ENCODE peak calls at places on chromosomes 3 and 15, in seven cellular contexts. C is cardiac muscle cell, J is mucosa of descending colon, R is heart left ventricle, G is AG04450, P is OCI-LY7, U is lower lobe of right lung. Z is an unnamed sample.

GRCh38 chr3:115834068-115834467 is 210.8 kb downstream of the GAP43 start:
- DNase-seq in C (peak), J (no peak), R (no peak), G (peak), P (no peak), U (no peak), Z (no peak)

GRCh38 chr3:138398791-138399575 is 35.4 kb upstream of the ESYT3 start:
- DNase-seq in C (no peak), J (no peak), R (no peak), G (no peak), P (no peak), U (no peak), Z (no peak)

GRCh38 chr3:126406389-126407296 is 11.9 kb downstream of the CFAP100 start:
- DNase-seq in C (no peak), J (no peak), R (no peak), G (no peak), P (no peak), U (no peak), Z (no peak)

GRCh38 chr3:113649169-113649833 is 47.1 kb downstream of the USF3 start:
- DNase-seq in C (no peak), J (no peak), R (no peak), G (no peak), P (no peak), U (no peak), Z (no peak)

GRCh38 chr3:43913549-43913948 is 222.8 kb downstream of the ABHD5 start:
- DNase-seq in C (no peak), J (no peak), R (no peak), G (no peak), P (no peak), U (no peak), Z (no peak)

GRCh38 chr3:113844622-113845222 is 6.1 kb downstream of the GRAMD1C start:
- DNase-seq in C (peak), J (no peak), R (no peak), G (no peak), P (peak), U (no peak), Z (no peak)

GRCh38 chr3:78235841-78236240 is 1195.9 kb downstream of the ROBO2 start:
- DNase-seq in C (no peak), J (no peak), R (no peak), G (no peak), P (no peak), U (no peak), Z (no peak)

GRCh38 chr3:52532517-52532837 is 1.2 kb downstream of the NT5DC2 start:
- DNase-seq in C (peak), J (no peak), R (peak), G (no peak), P (peak), U (no peak), Z (peak)

GRCh38 chr3:71191031-71191482 is 392.5 kb downstream of the FOXP1 start:
- DNase-seq in C (no peak), J (no peak), R (no peak), G (no peak), P (no peak), U (no peak), Z (no peak)

GRCh38 chr15:41734079-41734478 is 40.2 kb upstream of the MAPKBP1 start:
- DNase-seq in C (no peak), J (no peak), R (no peak), G (no peak), P (no peak), U (no peak), Z (no peak)

GRCh38 chr15:82832601-82833209 is 23.3 kb downstream of the WHAMM start:
- DNase-seq in C (peak), J (no peak), R (no peak), G (peak), P (no peak), U (no peak), Z (no peak)

GRCh38 chr15:70147178-70147760 is 49.6 kb upstream of the TLE3 start:
- DNase-seq in C (no peak), J (no peak), R (no peak), G (no peak), P (no peak), U (no peak), Z (no peak)

GRCh38 chr3:14224895-14225294 is 46.3 kb downstream of the LSM3 start:
- DNase-seq in C (peak), J (no peak), R (no peak), G (no peak), P (no peak), U (no peak), Z (no peak)

GRCh38 chr3:156471431-156471830 is 83.5 kb downstream of the SSR3 start:
- DNase-seq in C (peak), J (no peak), R (no peak), G (no peak), P (no peak), U (no peak), Z (no peak)

GRCh38 chr3:59261009-59261408 is 211.2 kb upstream of the CFAP20DC start:
- DNase-seq in C (no peak), J (no peak), R (no peak), G (no peak), P (no peak), U (no peak), Z (no peak)

GRCh38 chr3:65729553-65729952 is 309.2 kb downstream of the MAGI1 start:
- DNase-seq in C (peak), J (peak), R (peak), G (peak), P (no peak), U (no peak), Z (no peak)

GRCh38 chr15:85354432-85354831 is 26.0 kb upstream of the AKAP13 start:
- DNase-seq in C (peak), J (no peak), R (peak), G (no peak), P (no peak), U (no peak), Z (no peak)

GRCh38 chr3:101995371-101996046 is 146.2 kb downstream of the NFKBIZ start:
- DNase-seq in C (peak), J (no peak), R (no peak), G (no peak), P (no peak), U (no peak), Z (no peak)

GRCh38 chr15:68354268-68354667 is 76.7 kb downstream of the FEM1B start:
- DNase-seq in C (no peak), J (no peak), R (no peak), G (no peak), P (no peak), U (no peak), Z (no peak)

GRCh38 chr3:110133971-110134370 is 796.6 kb upstream of the DPPA4 start:
- DNase-seq in C (no peak), J (no peak), R (no peak), G (no peak), P (no peak), U (no peak), Z (no peak)

GRCh38 chr3:149702691-149703426 is 45.0 kb upstream of the WWTR1 start:
- DNase-seq in C (peak), J (no peak), R (no peak), G (peak), P (no peak), U (no peak), Z (no peak)

GRCh38 chr3:18424213-18424861 is 802 bp downstream of the SATB1 start:
- DNase-seq in C (no peak), J (peak), R (peak), G (no peak), P (no peak), U (peak), Z (no peak)

GRCh38 chr15:74648051-74648622 is 32.5 kb downstream of the CLK3 start:
- DNase-seq in C (no peak), J (no peak), R (no peak), G (no peak), P (no peak), U (no peak), Z (no peak)

GRCh38 chr3:14946749-14947104 is 656 bp upstream of the NR2C2 start:
- DNase-seq in C (no peak), J (no peak), R (no peak), G (no peak), P (peak), U (no peak), Z (no peak)

GRCh38 chr3:155791190-155791589 is 14.9 kb downstream of the C3orf33 start:
- DNase-seq in C (no peak), J (no peak), R (no peak), G (no peak), P (no peak), U (no peak), Z (no peak)

GRCh38 chr15:89845305-89845893 is 30.7 kb upstream of the ANPEP start:
- DNase-seq in C (peak), J (no peak), R (no peak), G (peak), P (no peak), U (no peak), Z (peak)

GRCh38 chr3:133776794-133777438 is 28.7 kb upstream of the SRPRB start:
- DNase-seq in C (no peak), J (no peak), R (no peak), G (no peak), P (no peak), U (no peak), Z (no peak)
- TF ChIP-seq CTCF in C (no peak), J (no peak), R (no peak), G (no peak), P (no peak), U (no peak), Z (peak)

GRCh38 chr15:44158111-44158510 is 37.0 kb downstream of the FRMD5 start:
- DNase-seq in C (peak), J (no peak), R (no peak), G (no peak), P (no peak), U (no peak), Z (no peak)
- H3K4me3 ChIP-seq in C (no peak), J (no peak), R (no peak), G (no peak), P (no peak), U (no peak), Z (no peak)

DNA sequence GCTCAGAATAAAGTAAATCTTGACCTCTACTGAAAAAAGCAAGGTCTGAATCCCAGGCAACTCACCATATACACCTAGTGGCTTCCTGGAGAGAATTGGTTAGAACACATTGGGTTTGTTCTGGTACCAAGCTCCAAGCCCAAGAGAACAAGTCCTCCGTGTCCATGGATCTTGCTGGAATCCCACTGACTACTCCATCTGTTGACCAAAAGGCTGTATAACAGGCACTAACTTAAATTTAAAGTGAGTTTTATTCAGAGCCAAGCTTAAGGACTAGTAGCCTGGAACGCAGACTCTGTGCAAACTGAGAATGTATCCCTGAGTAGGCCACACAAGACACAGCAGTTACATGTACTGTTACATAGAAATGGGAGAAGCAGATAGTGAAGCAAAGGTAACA is 342.1 kb upstream of the LRRC3B start:
- DNase-seq in C (no peak), J (no peak), R (no peak), G (no peak), P (no peak), U (no peak), Z (no peak)
- TF ChIP-seq CTCF in C (no peak), J (no peak), R (no peak), G (no peak), P (peak), U (no peak), Z (no peak)

GRCh38 chr3:86989611-86990010 is 1.3 kb downstream of the VGLL3 start:
- DNase-seq in C (no peak), J (no peak), R (no peak), G (no peak), P (no peak), U (no peak), Z (no peak)
- H3K4me3 ChIP-seq in C (no peak), J (no peak), R (peak), G (peak), P (no peak), U (peak), Z (no peak)

DNA sequence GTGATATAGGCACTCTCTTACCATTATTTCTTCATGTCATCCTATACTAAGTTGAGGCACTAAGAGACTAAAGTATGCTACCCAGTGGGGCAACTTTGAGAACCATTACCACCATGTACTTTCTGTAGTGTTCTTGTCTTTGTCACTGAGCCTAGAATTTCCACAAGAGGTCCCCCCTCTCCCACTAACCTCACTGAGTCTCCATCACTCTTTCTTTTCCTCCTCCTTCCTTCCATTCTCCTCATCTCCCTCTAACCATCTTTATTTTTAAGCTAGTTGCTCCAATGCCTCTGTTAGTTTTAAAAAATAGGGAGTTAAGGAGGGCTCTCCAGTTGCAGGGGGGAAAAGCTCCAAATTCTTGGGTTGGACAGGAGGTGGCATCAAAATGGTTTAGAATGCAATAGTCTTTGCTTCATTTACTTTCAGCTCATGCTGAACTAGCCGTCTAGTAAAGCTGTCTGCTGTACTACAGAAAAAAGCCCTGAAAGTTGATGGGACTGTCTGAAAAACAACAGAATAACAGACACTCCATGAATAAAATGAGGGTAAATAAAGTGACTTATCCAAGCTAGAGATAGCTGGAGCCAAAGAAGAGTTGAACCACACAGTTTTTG is 85.1 kb upstream of the MYRIP start:
- DNase-seq in C (peak), J (peak), R (no peak), G (no peak), P (no peak), U (no peak), Z (no peak)
- TF ChIP-seq CTCF in C (peak), J (no peak), R (peak), G (no peak), P (no peak), U (no peak), Z (peak)

GRCh38 chr3:143171141-143171651 is 51.6 kb downstream of the CHST2 start:
- DNase-seq in C (peak), J (no peak), R (no peak), G (peak), P (peak), U (no peak), Z (peak)
- H3K4me3 ChIP-seq in C (no peak), J (no peak), R (no peak), G (no peak), P (no peak), U (no peak), Z (no peak)